ENCODE peak calls at places on chromosomes 2 and 18, in four cellular contexts. Z, K, L and J are unnamed samples. For H3K27me3, the result is how much of the 10 kb centered on the place peaks cover.

GRCh38 chr18:49531678-49532153 is 30.1 kb upstream of the LIPG start:
- DNase-seq in K (peak), Z (no peak), L (no peak), J (no peak)

GRCh38 chr2:241836257-241836656 is 22.4 kb downstream of the PDCD1 start:
- DNase-seq in L (no peak), K (no peak), Z (no peak), J (no peak)

GRCh38 chr18:46401486-46402115 is 255.4 kb downstream of the LOXHD1 start:
- DNase-seq in Z (no peak), K (no peak), L (no peak), J (no peak)

GRCh38 chr2:44071454-44072046 is 75.8 kb upstream of the LRPPRC start:
- DNase-seq in Z (no peak), K (no peak), L (no peak), J (no peak)

GRCh38 chr18:79211844-79212243 is 142.7 kb downstream of the ATP9B start:
- DNase-seq in L (no peak), K (no peak), Z (no peak), J (no peak)

GRCh38 chr2:105568323-105568610 is 169.4 kb upstream of the FHL2 start:
- DNase-seq in L (peak), Z (peak), K (no peak), J (no peak)

GRCh38 chr2:46164581-46165301 is 132.5 kb upstream of the EPAS1 start:
- DNase-seq in L (no peak), Z (peak), K (peak), J (no peak)

GRCh38 chr2:29304399-29304798 is 189.2 kb downstream of the CLIP4 start:
- DNase-seq in K (no peak), L (no peak), Z (no peak), J (no peak)

GRCh38 chr2:84854835-84855234 is 26.0 kb downstream of the TRABD2A start:
- DNase-seq in Z (no peak), K (no peak), L (no peak), J (no peak)

GRCh38 chr2:43254331-43254730 is 27.9 kb upstream of the ZFP36L2 start:
- DNase-seq in Z (no peak), K (no peak), L (no peak), J (no peak)

GRCh38 chr2:126720647-126721046 is 64.7 kb downstream of the GYPC start:
- DNase-seq in L (no peak), K (no peak), Z (no peak), J (no peak)

GRCh38 chr2:120887844-120888243 is 152.2 kb downstream of the GLI2 start:
- DNase-seq in L (no peak), Z (no peak), K (no peak), J (no peak)

GRCh38 chr2:1649871-1650473 is 94.3 kb downstream of the PXDN start:
- DNase-seq in L (no peak), Z (no peak), K (no peak), J (no peak)

GRCh38 chr2:215896921-215897320 is 116.4 kb downstream of the MREG start:
- DNase-seq in K (no peak), L (no peak), Z (no peak), J (no peak)

GRCh38 chr2:162244559-162245031 is 1.4 kb upstream of the FAP start:
- DNase-seq in L (no peak), K (peak), Z (peak), J (no peak)

GRCh38 chr2:149049142-149049541 is 10.6 kb downstream of the LYPD6B start:
- DNase-seq in K (no peak), Z (peak), L (no peak), J (no peak)

GRCh38 chr18:26406854-26407517 is 141.4 kb downstream of the KCTD1 start:
- DNase-seq in L (no peak), Z (peak), K (no peak), J (no peak)

GRCh38 chr18:51447351-51447896 is 249.9 kb upstream of the MEX3C start:
- DNase-seq in K (peak), L (no peak), Z (no peak), J (peak)

GRCh38 chr2:99900589-99900988 is 241.8 kb downstream of the AFF3 start:
- DNase-seq in Z (no peak), L (no peak), K (no peak), J (no peak)

GRCh38 chr2:113041871-113042270 is 10.8 kb downstream of the IL36B start:
- DNase-seq in L (no peak), Z (no peak), K (no peak), J (peak)

GRCh38 chr18:80245781-80246655 is 1.3 kb downstream of the PARD6G start:
- DNase-seq in Z (no peak), L (no peak), K (no peak), J (peak)

GRCh38 chr2:85545780-85546240 is 6.8 kb downstream of the MAT2A start:
- DNase-seq in Z (no peak), L (no peak), K (no peak), J (no peak)

GRCh38 chr2:207101984-207102383 is 63.8 kb downstream of the KLF7 start:
- DNase-seq in K (no peak), Z (no peak), L (no peak), J (no peak)

GRCh38 chr2:68918497-68918896 is 34.2 kb downstream of the GKN2 start:
- DNase-seq in K (peak), L (no peak), Z (peak), J (no peak)

GRCh38 chr2:140808816-140809215 is 1322.0 kb downstream of the LRP1B start:
- DNase-seq in K (peak), L (no peak), Z (no peak), J (peak)

GRCh38 chr2:205636549-205636948 is 45.8 kb upstream of the NRP2 start:
- DNase-seq in L (no peak), K (no peak), Z (no peak), J (no peak)

GRCh38 chr2:45510701-45511420 is 100.2 kb downstream of the SRBD1 start:
- DNase-seq in L (no peak), K (no peak), Z (no peak), J (no peak)

DNA sequence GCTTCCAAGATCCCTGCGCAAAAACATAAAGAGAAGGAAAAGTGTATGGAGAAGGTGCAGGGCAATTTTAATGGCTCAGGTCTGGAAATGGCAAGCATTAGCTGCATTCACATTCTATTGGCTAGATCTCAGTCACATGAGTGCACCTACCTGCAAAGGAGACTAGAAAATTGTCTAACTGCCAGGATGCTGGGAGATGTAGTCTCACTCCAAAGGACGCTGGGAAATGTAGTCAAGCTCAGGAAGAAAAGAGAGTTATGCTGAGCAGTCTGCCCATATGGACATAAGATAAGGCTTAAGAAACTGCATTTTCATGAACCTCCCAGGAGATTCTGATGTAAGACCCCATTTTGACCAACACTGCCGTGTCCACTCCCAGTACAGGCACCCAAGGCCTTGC is 9.5 kb upstream of the KLHL29 start:
- DNase-seq in K (peak), L (no peak), Z (no peak), J (peak)
- H3K27me3 ChIP-seq in K (under half), L (under half), Z (under half), J (under half)

DNA sequence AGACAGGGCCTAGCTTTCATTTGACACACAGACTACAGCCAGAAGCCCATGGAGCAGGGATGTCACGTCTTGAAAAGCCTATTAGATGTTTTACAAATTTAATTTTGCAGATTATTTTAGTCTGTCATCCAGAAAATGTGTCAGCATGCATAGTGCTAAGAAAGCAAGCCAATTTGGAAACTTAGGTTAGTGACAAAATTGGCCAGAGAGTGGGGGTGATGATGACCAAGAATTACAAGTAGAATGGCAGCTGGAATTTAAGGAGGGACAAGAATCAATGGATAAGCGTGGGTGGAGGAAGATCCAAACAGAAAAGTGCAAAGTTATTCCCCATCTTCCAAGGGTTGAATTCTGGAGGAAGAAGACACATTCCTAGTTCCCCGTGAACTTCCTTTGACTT is 7.8 kb upstream of the IL1RL2 start:
- DNase-seq in K (no peak), Z (no peak), L (no peak), J (no peak)
- H3K27me3 ChIP-seq in K (under half), Z (under half), L (under half), J (under half)

GRCh38 chr2:136162438-136162837 is 44.5 kb upstream of the CXCR4 start:
- DNase-seq in K (no peak), Z (no peak), L (no peak), J (no peak)
- H3K27me3 ChIP-seq in K (under half), Z (under half), L (under half), J (under half)

DNA sequence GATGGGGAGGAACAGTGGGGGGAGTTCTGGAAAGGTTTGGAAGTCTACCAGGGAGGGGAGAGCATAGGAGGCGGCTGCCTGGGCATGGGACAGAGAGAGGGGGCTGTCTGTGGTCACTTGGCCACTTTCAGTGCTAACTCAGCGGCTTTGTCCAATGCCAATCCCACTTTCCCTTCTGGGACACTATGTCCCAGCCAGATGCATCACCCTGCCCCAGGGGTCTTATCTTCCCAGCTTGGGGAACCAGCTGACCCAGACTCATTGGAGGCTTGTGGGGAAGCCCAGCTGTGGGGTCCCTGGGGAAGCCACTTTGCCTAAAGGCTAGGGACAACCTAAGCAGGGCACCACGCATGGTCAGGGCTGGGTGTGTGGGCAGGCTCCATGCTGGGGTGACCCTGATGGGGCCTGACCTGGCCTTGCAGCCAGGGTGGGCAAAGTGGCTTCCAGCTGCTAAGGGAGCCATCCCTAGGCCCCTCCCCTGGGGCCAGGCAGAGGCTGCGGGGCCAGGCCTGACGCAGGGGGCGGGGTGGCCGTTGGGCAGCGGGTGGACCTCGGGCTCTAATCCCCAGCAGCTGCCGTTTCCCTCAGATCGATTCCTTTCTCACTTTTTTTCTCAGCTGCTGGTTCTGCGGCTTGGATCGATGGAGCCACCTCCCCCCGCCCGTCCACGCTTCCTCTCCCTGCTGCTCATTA is 1.6 kb upstream of the ASIC4 start:
- DNase-seq in Z (no peak), L (no peak), K (no peak), J (peak)
- H3K27me3 ChIP-seq in Z (under half), L (under half), K (under half), J (half or more)

GRCh38 chr2:217316743-217317142 is 456.9 kb upstream of the TNP1 start:
- DNase-seq in Z (peak), K (peak), L (no peak), J (no peak)
- H3K27me3 ChIP-seq in Z (under half), K (under half), L (under half), J (under half)

GRCh38 chr2:102286041-102286440 is 25.3 kb upstream of the IL1RL1 start:
- DNase-seq in L (no peak), K (peak), Z (no peak), J (no peak)
- H3K27me3 ChIP-seq in L (under half), K (under half), Z (under half), J (under half)

DNA sequence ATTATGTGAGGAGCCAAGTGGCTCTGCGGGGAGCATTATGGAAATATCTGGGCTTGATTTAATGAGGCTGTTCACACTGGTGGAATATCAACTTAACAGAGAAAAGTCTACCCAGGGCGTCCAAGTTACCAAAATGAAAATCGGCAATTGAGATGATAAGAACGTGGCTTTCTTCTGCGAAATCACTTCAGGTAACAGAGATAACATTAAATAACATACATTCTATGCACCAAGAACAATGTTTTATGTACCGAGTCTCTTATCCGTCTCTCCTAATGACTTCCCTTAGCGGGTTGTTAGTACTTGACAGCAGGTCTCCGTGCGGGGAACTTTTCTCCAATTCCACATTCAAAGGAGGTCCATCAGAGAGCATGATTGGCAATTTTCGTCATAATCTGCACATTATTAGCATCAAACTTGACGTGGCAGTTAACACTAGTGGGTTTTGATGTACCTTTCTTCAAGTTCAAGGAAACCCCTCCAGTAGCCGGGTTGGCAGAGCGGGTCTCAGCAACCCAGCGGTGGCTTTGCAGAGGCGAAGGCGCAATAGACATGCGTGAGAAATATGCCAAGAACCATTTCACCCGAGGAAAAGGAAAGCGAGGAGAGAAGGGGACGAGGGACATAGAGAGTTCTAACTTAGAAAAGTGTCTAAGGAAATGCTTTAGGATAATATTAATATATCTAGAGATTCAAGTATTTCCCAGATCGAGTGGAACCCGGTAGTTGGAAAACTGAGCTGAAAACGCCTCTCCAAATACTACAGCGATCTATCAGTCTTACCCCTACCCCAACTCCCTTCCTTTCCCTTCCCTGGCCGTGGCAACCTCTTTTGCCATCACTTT is 5.1 kb downstream of the EVX2 start:
- DNase-seq in L (no peak), Z (no peak), K (no peak), J (no peak)
- H3K27me3 ChIP-seq in L (under half), Z (half or more), K (half or more), J (half or more)

DNA sequence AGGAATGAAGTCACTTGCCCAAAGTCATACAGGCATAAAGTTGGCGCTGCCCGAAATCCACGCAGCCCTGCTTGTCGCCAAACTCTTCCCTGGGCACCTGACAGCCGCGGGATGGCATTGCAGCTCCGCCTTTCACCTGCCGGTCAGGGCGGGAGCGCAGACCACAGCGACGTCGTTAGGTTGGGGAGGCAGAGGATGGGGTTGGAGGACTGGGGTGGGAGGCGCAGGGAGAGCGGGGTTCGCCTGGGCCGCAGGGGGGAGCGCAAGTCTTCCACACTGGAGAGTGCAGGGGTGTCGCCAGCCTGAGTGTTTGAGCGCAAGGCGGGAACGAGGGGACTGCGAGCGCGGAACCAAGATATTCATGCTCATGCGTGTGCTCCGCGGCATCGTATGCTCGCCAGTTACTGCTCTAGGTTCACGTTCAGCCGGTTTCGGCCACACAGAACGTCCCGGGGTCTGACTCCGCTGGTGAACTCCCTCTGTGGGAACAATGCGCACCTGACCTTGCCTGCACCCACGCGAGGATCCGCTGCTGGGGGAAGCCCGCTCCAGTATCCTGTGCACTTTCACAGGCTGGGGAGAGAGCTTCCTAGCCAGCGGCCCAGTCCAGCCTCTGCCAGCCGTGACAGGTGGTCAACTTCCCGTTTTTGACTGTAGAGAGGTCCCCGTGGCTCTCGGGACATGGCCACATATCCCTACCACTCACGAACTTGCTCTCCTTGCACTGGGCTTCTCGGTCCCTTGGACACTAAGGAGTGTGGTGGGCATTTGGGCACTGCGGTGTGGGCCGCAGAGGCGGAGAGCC is 767 bp upstream of the NPPC start:
- DNase-seq in K (peak), L (no peak), Z (no peak), J (peak)
- H3K27me3 ChIP-seq in K (half or more), L (under half), Z (half or more), J (half or more)

DNA sequence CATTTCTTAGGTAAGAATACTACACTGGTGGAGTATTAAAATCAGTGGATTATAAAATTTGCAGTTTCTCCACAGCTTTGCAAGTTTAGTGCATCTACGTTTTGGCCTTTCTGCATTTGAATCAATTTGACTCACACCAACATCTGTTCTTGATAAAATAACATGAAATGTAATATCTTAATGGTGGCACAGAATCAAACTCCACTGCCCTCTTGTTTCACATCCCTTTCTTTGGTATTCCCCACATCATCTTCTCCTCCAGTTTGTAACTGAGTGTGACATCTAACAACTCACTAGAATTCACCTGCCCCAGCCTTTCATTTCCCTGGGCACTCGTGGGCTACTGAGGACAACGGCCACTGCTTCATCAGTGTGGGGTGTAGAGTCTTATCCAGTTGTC is 95.3 kb downstream of the SP3 start:
- DNase-seq in L (no peak), Z (no peak), K (no peak), J (no peak)
- H3K27me3 ChIP-seq in L (under half), Z (under half), K (under half), J (under half)

DNA sequence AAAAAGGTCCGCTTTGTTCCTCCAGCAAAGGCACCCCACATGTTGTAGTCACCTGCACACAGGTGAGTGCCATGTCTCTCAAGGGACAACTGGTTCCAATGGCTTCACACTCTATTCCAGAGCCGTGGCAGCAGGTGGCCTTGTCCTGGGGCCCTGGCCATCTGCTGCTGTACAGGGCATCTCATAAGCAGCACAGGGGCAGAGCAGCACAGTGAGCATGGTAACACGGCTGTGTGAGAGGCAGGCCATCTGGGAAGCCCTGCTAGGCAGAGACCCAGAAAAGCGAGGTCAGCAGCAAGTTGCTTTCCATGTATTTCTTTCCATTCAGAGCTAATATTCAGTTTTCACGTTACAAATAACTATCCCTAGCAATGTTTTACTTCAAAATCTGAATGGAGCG is 54.7 kb downstream of the CMPK2 start:
- DNase-seq in L (no peak), K (no peak), Z (no peak), J (no peak)
- H3K27me3 ChIP-seq in L (under half), K (under half), Z (under half), J (under half)